ENCODE peak calls at places on chromosomes 5 and 9, in six cellular contexts. One of them, this sample, is unnamed.

GRCh38 chr9:69936427-69936826 is 107.2 kb upstream of the MAMDC2 start:
- DNase-seq in ovary: no peak
- DNase-seq in mesendoderm: no peak
- DNase-seq in effector memory CD4-positive, alpha-beta T cell: no peak
- DNase-seq in transverse colon: no peak
- DNase-seq in psoas muscle: no peak
- DNase-seq in this sample: no peak

GRCh38 chr5:154302181-154302580 is 111.6 kb downstream of the GALNT10 start:
- DNase-seq in ovary: peak
- DNase-seq in mesendoderm: no peak
- DNase-seq in effector memory CD4-positive, alpha-beta T cell: no peak
- DNase-seq in transverse colon: no peak
- DNase-seq in psoas muscle: peak
- DNase-seq in this sample: no peak

GRCh38 chr9:132994410-132995120 is 16.1 kb downstream of the GFI1B start:
- DNase-seq in ovary: no peak
- DNase-seq in mesendoderm: no peak
- DNase-seq in effector memory CD4-positive, alpha-beta T cell: no peak
- DNase-seq in transverse colon: peak
- DNase-seq in psoas muscle: no peak
- DNase-seq in this sample: no peak

GRCh38 chr5:164090358-164090757 is 584.9 kb downstream of the MAT2B start:
- DNase-seq in ovary: no peak
- DNase-seq in mesendoderm: no peak
- DNase-seq in effector memory CD4-positive, alpha-beta T cell: no peak
- DNase-seq in transverse colon: no peak
- DNase-seq in psoas muscle: no peak
- DNase-seq in this sample: no peak

GRCh38 chr9:126301985-126302603 is 24.5 kb upstream of the MVB12B start:
- DNase-seq in ovary: no peak
- DNase-seq in mesendoderm: peak
- DNase-seq in effector memory CD4-positive, alpha-beta T cell: peak
- DNase-seq in transverse colon: peak
- DNase-seq in psoas muscle: peak
- DNase-seq in this sample: peak

GRCh38 chr5:103669615-103670014 is 107.0 kb upstream of the NUDT12 start:
- DNase-seq in ovary: no peak
- DNase-seq in mesendoderm: no peak
- DNase-seq in effector memory CD4-positive, alpha-beta T cell: no peak
- DNase-seq in transverse colon: no peak
- DNase-seq in psoas muscle: no peak
- DNase-seq in this sample: no peak

GRCh38 chr5:7418276-7418675 is 22.3 kb downstream of the ADCY2 start:
- DNase-seq in ovary: no peak
- DNase-seq in mesendoderm: no peak
- DNase-seq in effector memory CD4-positive, alpha-beta T cell: no peak
- DNase-seq in transverse colon: no peak
- DNase-seq in psoas muscle: no peak
- DNase-seq in this sample: no peak

GRCh38 chr5:5271606-5272321 is 131.6 kb downstream of the ADAMTS16 start:
- DNase-seq in ovary: no peak
- DNase-seq in mesendoderm: peak
- DNase-seq in effector memory CD4-positive, alpha-beta T cell: no peak
- DNase-seq in transverse colon: no peak
- DNase-seq in psoas muscle: no peak
- DNase-seq in this sample: no peak

GRCh38 chr5:168300377-168301182 is 9.1 kb downstream of the WWC1 start:
- DNase-seq in ovary: no peak
- DNase-seq in mesendoderm: peak
- DNase-seq in effector memory CD4-positive, alpha-beta T cell: no peak
- DNase-seq in transverse colon: no peak
- DNase-seq in psoas muscle: no peak
- DNase-seq in this sample: no peak

GRCh38 chr5:52119768-52120167 is 667.9 kb upstream of the ITGA1 start:
- DNase-seq in ovary: no peak
- DNase-seq in mesendoderm: peak
- DNase-seq in effector memory CD4-positive, alpha-beta T cell: no peak
- DNase-seq in transverse colon: no peak
- DNase-seq in psoas muscle: no peak
- DNase-seq in this sample: no peak

GRCh38 chr9:20499013-20499412 is 123.3 kb downstream of the MLLT3 start:
- DNase-seq in ovary: no peak
- DNase-seq in mesendoderm: no peak
- DNase-seq in effector memory CD4-positive, alpha-beta T cell: no peak
- DNase-seq in transverse colon: no peak
- DNase-seq in psoas muscle: no peak
- DNase-seq in this sample: no peak

GRCh38 chr9:20980713-20981481 is 50.5 kb downstream of the HACD4 start:
- DNase-seq in ovary: no peak
- DNase-seq in mesendoderm: no peak
- DNase-seq in effector memory CD4-positive, alpha-beta T cell: no peak
- DNase-seq in transverse colon: no peak
- DNase-seq in psoas muscle: no peak
- DNase-seq in this sample: no peak

GRCh38 chr5:177389368-177390169 is 5.3 kb downstream of the SLC34A1 start:
- DNase-seq in ovary: no peak
- DNase-seq in mesendoderm: peak
- DNase-seq in effector memory CD4-positive, alpha-beta T cell: peak
- DNase-seq in transverse colon: no peak
- DNase-seq in psoas muscle: no peak
- DNase-seq in this sample: no peak

GRCh38 chr9:120402741-120403542 is 177.0 kb downstream of the CDK5RAP2 start:
- DNase-seq in ovary: no peak
- DNase-seq in mesendoderm: no peak
- DNase-seq in effector memory CD4-positive, alpha-beta T cell: no peak
- DNase-seq in transverse colon: no peak
- DNase-seq in psoas muscle: no peak
- DNase-seq in this sample: no peak

GRCh38 chr9:72464819-72465218 is 56.6 kb upstream of the TMC1 start:
- DNase-seq in ovary: no peak
- DNase-seq in mesendoderm: no peak
- DNase-seq in effector memory CD4-positive, alpha-beta T cell: no peak
- DNase-seq in transverse colon: no peak
- DNase-seq in psoas muscle: no peak
- DNase-seq in this sample: no peak

GRCh38 chr9:8779478-8779877 is 979.9 kb upstream of the DMAC1 start:
- DNase-seq in ovary: no peak
- DNase-seq in mesendoderm: peak
- DNase-seq in effector memory CD4-positive, alpha-beta T cell: no peak
- DNase-seq in transverse colon: no peak
- DNase-seq in psoas muscle: no peak
- DNase-seq in this sample: no peak

GRCh38 chr9:79896390-79896789 is 324.6 kb downstream of the TLE4 start:
- DNase-seq in ovary: no peak
- DNase-seq in mesendoderm: no peak
- DNase-seq in effector memory CD4-positive, alpha-beta T cell: no peak
- DNase-seq in transverse colon: no peak
- DNase-seq in psoas muscle: no peak
- DNase-seq in this sample: no peak

GRCh38 chr5:149265559-149265958 is 6.1 kb upstream of the AFAP1L1 start:
- DNase-seq in ovary: no peak
- DNase-seq in mesendoderm: peak
- DNase-seq in effector memory CD4-positive, alpha-beta T cell: no peak
- DNase-seq in transverse colon: no peak
- DNase-seq in psoas muscle: no peak
- DNase-seq in this sample: no peak

GRCh38 chr5:176697267-176697928 is 50.1 kb downstream of the TSPAN17 start:
- DNase-seq in ovary: no peak
- DNase-seq in mesendoderm: no peak
- DNase-seq in effector memory CD4-positive, alpha-beta T cell: no peak
- DNase-seq in transverse colon: no peak
- DNase-seq in psoas muscle: no peak
- DNase-seq in this sample: no peak

GRCh38 chr9:96437454-96437853 is 12.5 kb upstream of the HABP4 start:
- DNase-seq in ovary: no peak
- DNase-seq in mesendoderm: no peak
- DNase-seq in effector memory CD4-positive, alpha-beta T cell: no peak
- DNase-seq in transverse colon: no peak
- DNase-seq in psoas muscle: no peak
- DNase-seq in this sample: no peak

GRCh38 chr5:134215757-134216156 is 10.1 kb downstream of the PPP2CA start:
- DNase-seq in ovary: no peak
- DNase-seq in mesendoderm: no peak
- DNase-seq in effector memory CD4-positive, alpha-beta T cell: no peak
- DNase-seq in transverse colon: no peak
- DNase-seq in psoas muscle: no peak
- DNase-seq in this sample: no peak

GRCh38 chr5:60208681-60209080 is 315.2 kb upstream of the PDE4D start:
- DNase-seq in ovary: no peak
- DNase-seq in mesendoderm: no peak
- DNase-seq in effector memory CD4-positive, alpha-beta T cell: no peak
- DNase-seq in transverse colon: no peak
- DNase-seq in psoas muscle: no peak
- DNase-seq in this sample: no peak

GRCh38 chr5:60207031-60207430 is 313.5 kb upstream of the PDE4D start:
- DNase-seq in ovary: no peak
- DNase-seq in mesendoderm: no peak
- DNase-seq in effector memory CD4-positive, alpha-beta T cell: no peak
- DNase-seq in transverse colon: no peak
- DNase-seq in psoas muscle: no peak
- DNase-seq in this sample: peak

GRCh38 chr5:60209146-60209840 is 315.8 kb upstream of the PDE4D start:
- DNase-seq in ovary: no peak
- DNase-seq in mesendoderm: no peak
- DNase-seq in effector memory CD4-positive, alpha-beta T cell: no peak
- DNase-seq in transverse colon: no peak
- DNase-seq in psoas muscle: no peak
- DNase-seq in this sample: no peak

GRCh38 chr5:60206234-60206633 is 312.7 kb upstream of the PDE4D start:
- DNase-seq in ovary: no peak
- DNase-seq in mesendoderm: no peak
- DNase-seq in effector memory CD4-positive, alpha-beta T cell: no peak
- DNase-seq in transverse colon: no peak
- DNase-seq in psoas muscle: no peak
- DNase-seq in this sample: no peak

GRCh38 chr5:60210810-60211209 is 317.3 kb upstream of the PDE4D start:
- DNase-seq in ovary: no peak
- DNase-seq in mesendoderm: no peak
- DNase-seq in effector memory CD4-positive, alpha-beta T cell: no peak
- DNase-seq in transverse colon: no peak
- DNase-seq in psoas muscle: no peak
- DNase-seq in this sample: no peak
- H3K4me3 ChIP-seq in ovary: no peak
- H3K4me3 ChIP-seq in mesendoderm: no peak
- H3K4me3 ChIP-seq in effector memory CD4-positive, alpha-beta T cell: no peak
- H3K4me3 ChIP-seq in transverse colon: no peak
- H3K4me3 ChIP-seq in psoas muscle: no peak
- H3K4me3 ChIP-seq in this sample: no peak

GRCh38 chr5:179205277-179205676 is 140.0 kb downstream of the ADAMTS2 start:
- DNase-seq in ovary: no peak
- DNase-seq in mesendoderm: no peak
- DNase-seq in effector memory CD4-positive, alpha-beta T cell: no peak
- DNase-seq in transverse colon: no peak
- DNase-seq in psoas muscle: no peak
- DNase-seq in this sample: no peak

GRCh38 chr5:179198865-179199645 is 138.9 kb downstream of the ZNF354C start:
- DNase-seq in ovary: no peak
- DNase-seq in mesendoderm: no peak
- DNase-seq in effector memory CD4-positive, alpha-beta T cell: no peak
- DNase-seq in transverse colon: no peak
- DNase-seq in psoas muscle: no peak
- DNase-seq in this sample: no peak

GRCh38 chr5:179203248-179203647 is 142.0 kb downstream of the ADAMTS2 start:
- DNase-seq in ovary: no peak
- DNase-seq in mesendoderm: no peak
- DNase-seq in effector memory CD4-positive, alpha-beta T cell: no peak
- DNase-seq in transverse colon: no peak
- DNase-seq in psoas muscle: peak
- DNase-seq in this sample: no peak

GRCh38 chr5:179204572-179204971 is 140.7 kb downstream of the ADAMTS2 start:
- DNase-seq in ovary: no peak
- DNase-seq in mesendoderm: no peak
- DNase-seq in effector memory CD4-positive, alpha-beta T cell: no peak
- DNase-seq in transverse colon: no peak
- DNase-seq in psoas muscle: no peak
- DNase-seq in this sample: no peak

GRCh38 chr5:179201986-179202385 is 141.8 kb downstream of the ZNF354C start:
- DNase-seq in ovary: no peak
- DNase-seq in mesendoderm: no peak
- DNase-seq in effector memory CD4-positive, alpha-beta T cell: no peak
- DNase-seq in transverse colon: no peak
- DNase-seq in psoas muscle: peak
- DNase-seq in this sample: no peak
- H3K4me3 ChIP-seq in ovary: no peak
- H3K4me3 ChIP-seq in mesendoderm: no peak
- H3K4me3 ChIP-seq in effector memory CD4-positive, alpha-beta T cell: no peak
- H3K4me3 ChIP-seq in transverse colon: no peak
- H3K4me3 ChIP-seq in psoas muscle: no peak
- H3K4me3 ChIP-seq in this sample: no peak

DNA sequence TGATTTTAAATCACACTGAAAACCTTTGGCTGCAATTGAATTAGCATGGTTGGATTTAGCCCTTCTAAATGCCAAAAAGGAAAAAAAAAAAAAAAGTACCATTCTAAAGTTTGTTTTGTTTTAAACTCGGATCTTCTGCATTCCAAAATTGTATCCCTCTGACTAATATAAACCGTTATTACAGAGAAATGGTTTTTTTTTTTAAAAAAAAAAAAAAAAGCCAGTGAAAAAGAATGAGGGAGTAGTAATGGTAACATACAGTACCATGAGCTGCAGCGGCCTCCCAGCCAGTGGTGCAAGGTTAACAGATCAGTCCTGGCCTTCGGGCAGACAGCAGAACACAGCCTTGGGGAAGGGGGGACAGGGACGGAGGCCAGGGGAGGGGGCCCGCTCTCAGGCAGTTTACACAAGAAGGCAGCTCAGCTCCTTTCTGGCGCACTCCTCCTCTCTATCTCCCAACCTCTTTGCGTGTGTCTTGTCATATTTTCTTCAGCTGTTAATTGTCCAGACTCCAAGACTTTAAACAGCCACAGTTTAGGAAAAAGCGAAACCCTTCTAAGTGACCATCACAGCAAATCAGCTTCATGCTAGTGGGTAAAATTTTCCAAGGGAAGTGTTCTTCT is 165.9 kb downstream of the BNC2 start:
- DNase-seq in ovary: peak
- DNase-seq in mesendoderm: peak
- DNase-seq in effector memory CD4-positive, alpha-beta T cell: no peak
- DNase-seq in transverse colon: peak
- DNase-seq in psoas muscle: peak
- DNase-seq in this sample: no peak
- H3K4me3 ChIP-seq in ovary: peak
- H3K4me3 ChIP-seq in mesendoderm: no peak
- H3K4me3 ChIP-seq in effector memory CD4-positive, alpha-beta T cell: no peak
- H3K4me3 ChIP-seq in transverse colon: peak
- H3K4me3 ChIP-seq in psoas muscle: peak
- H3K4me3 ChIP-seq in this sample: no peak

GRCh38 chr5:88821161-88821560 is 61.8 kb downstream of the MEF2C start:
- DNase-seq in ovary: no peak
- DNase-seq in mesendoderm: no peak
- DNase-seq in effector memory CD4-positive, alpha-beta T cell: no peak
- DNase-seq in transverse colon: no peak
- DNase-seq in psoas muscle: no peak
- DNase-seq in this sample: no peak
- H3K4me3 ChIP-seq in ovary: no peak
- H3K4me3 ChIP-seq in mesendoderm: no peak
- H3K4me3 ChIP-seq in effector memory CD4-positive, alpha-beta T cell: no peak
- H3K4me3 ChIP-seq in transverse colon: no peak
- H3K4me3 ChIP-seq in psoas muscle: no peak
- H3K4me3 ChIP-seq in this sample: no peak

This sample was measured in lung.